ENCODE peak calls at places on chromosomes 1 and 21, in six cellular contexts. B is LNCaP clone FGC; C is IMR-90; V is CD8-positive, alpha-beta T cell; T is GM12865; A is GM12864. H is an unnamed sample.

GRCh38 chr1:153957744-153958110 is 685 bp downstream of the CRTC2 start:
- DNase-seq in C (no peak), B (no peak), T (peak), A (no peak), V (no peak), H (no peak)

GRCh38 chr1:32724678-32725594 is 22.4 kb upstream of the SYNC start:
- DNase-seq in V (no peak), A (no peak), B (no peak), T (peak), C (peak), H (no peak)

GRCh38 chr1:226424228-226425003 is 16.5 kb upstream of the PARP1 start:
- DNase-seq in C (peak), T (peak), A (no peak), V (no peak), B (no peak), H (no peak)

GRCh38 chr1:15876357-15876756 is 28.9 kb downstream of the SPEN start:
- DNase-seq in B (no peak), V (no peak), C (no peak), T (no peak), A (no peak), H (no peak)

GRCh38 chr1:59814180-59814900 is 409 bp upstream of the HOOK1 start:
- DNase-seq in V (peak), A (peak), T (peak), C (no peak), B (peak), H (peak)

GRCh38 chr21:26806734-26807372 is 38.4 kb downstream of the ADAMTS1 start:
- DNase-seq in V (no peak), C (peak), A (no peak), T (no peak), B (no peak), H (no peak)

GRCh38 chr1:2231667-2232254 is 3.6 kb downstream of the SKI start:
- DNase-seq in B (no peak), C (peak), A (no peak), V (peak), T (no peak), H (peak)

GRCh38 chr1:164562947-164563346 is 4.0 kb downstream of the PBX1 start:
- DNase-seq in B (no peak), V (no peak), A (no peak), C (no peak), T (no peak), H (no peak)

GRCh38 chr1:221772107-221772506 is 30.2 kb upstream of the DUSP10 start:
- DNase-seq in T (no peak), A (no peak), V (no peak), B (no peak), C (peak), H (no peak)

GRCh38 chr1:9653195-9653782 is 1.8 kb downstream of the PIK3CD start:
- DNase-seq in T (peak), B (no peak), A (no peak), V (no peak), C (no peak), H (no peak)

GRCh38 chr1:90391116-90391515 is 326.0 kb downstream of the BARHL2 start:
- DNase-seq in T (no peak), B (no peak), C (peak), V (no peak), A (no peak), H (no peak)

GRCh38 chr1:205199090-205199930 is 12.2 kb downstream of the DSTYK start:
- DNase-seq in A (no peak), V (no peak), B (no peak), T (peak), C (peak), H (no peak)

GRCh38 chr1:181119076-181119989 is 30.8 kb downstream of the IER5 start:
- DNase-seq in B (no peak), A (no peak), C (no peak), T (no peak), V (no peak), H (no peak)

GRCh38 chr1:56578963-56579875 is at the start of gene PLPP3:
- DNase-seq in A (no peak), B (peak), C (peak), T (peak), V (no peak), H (peak)

GRCh38 chr21:33541105-33541711 is 709 bp downstream of the GART start:
- DNase-seq in A (no peak), C (peak), V (no peak), T (peak), B (no peak), H (no peak)

GRCh38 chr1:160083968-160084770 is 2.8 kb downstream of the KCNJ9 start:
- DNase-seq in C (no peak), T (peak), V (peak), B (peak), A (no peak), H (peak)

GRCh38 chr1:59266927-59267293 is 30.0 kb upstream of the FGGY start:
- DNase-seq in V (no peak), C (no peak), A (no peak), T (no peak), B (no peak), H (no peak)

GRCh38 chr1:151535326-151536271 is 4.5 kb upstream of the TUFT1 start:
- DNase-seq in C (peak), A (no peak), T (no peak), B (no peak), V (no peak), H (no peak)

GRCh38 chr1:37999434-38000232 is 5.7 kb downstream of the FHL3 start:
- DNase-seq in A (no peak), V (no peak), C (peak), B (no peak), T (no peak), H (peak)

GRCh38 chr1:19517017-19517416 is 31.7 kb upstream of the CAPZB start:
- DNase-seq in B (no peak), C (no peak), V (no peak), A (no peak), T (no peak), H (no peak)

GRCh38 chr1:32813941-32814739 is 3.0 kb downstream of the YARS1 start:
- DNase-seq in V (no peak), A (no peak), B (no peak), C (peak), T (no peak), H (no peak)

GRCh38 chr1:1597275-1597930 is 2.5 kb downstream of the FNDC10 start:
- DNase-seq in V (no peak), C (no peak), T (peak), B (no peak), A (no peak), H (no peak)

GRCh38 chr1:225962440-225962975 is 21.5 kb upstream of the LEFTY2 start:
- DNase-seq in V (peak), C (no peak), T (peak), B (no peak), A (no peak), H (peak)

GRCh38 chr1:5254131-5254725 is 599.8 kb downstream of the AJAP1 start:
- DNase-seq in T (no peak), C (no peak), V (no peak), B (no peak), A (no peak), H (no peak)

GRCh38 chr1:101175886-101176285 is 60.9 kb upstream of the S1PR1 start:
- DNase-seq in B (no peak), V (no peak), A (no peak), C (no peak), T (no peak), H (no peak)

GRCh38 chr1:48674641-48675040 is 102.0 kb downstream of the BEND5 start:
- DNase-seq in V (no peak), T (no peak), A (no peak), C (peak), B (no peak), H (no peak)

GRCh38 chr21:17848228-17848627 is 29.1 kb upstream of the C21orf91 start:
- DNase-seq in A (peak), V (no peak), C (peak), B (no peak), T (peak), H (no peak)

GRCh38 chr1:109040627-109041613 is 982 bp downstream of the WDR47 start:
- DNase-seq in T (peak), V (peak), A (no peak), C (no peak), B (no peak), H (no peak)

GRCh38 chr21:44455524-44456206 is 355 bp downstream of the LRRC3 start:
- DNase-seq in B (no peak), T (peak), C (no peak), A (no peak), V (no peak), H (peak)

GRCh38 chr1:245404952-245405351 is 250.2 kb downstream of the KIF26B start:
- DNase-seq in A (no peak), T (no peak), V (no peak), C (no peak), B (no peak), H (no peak)

GRCh38 chr1:9629445-9630201 is 21.9 kb upstream of the PIK3CD start:
- DNase-seq in C (no peak), T (peak), B (no peak), A (no peak), V (peak), H (no peak)

GRCh38 chr1:80566123-80566522 is 1234.6 kb upstream of the ADGRL2 start:
- DNase-seq in V (no peak), C (no peak), A (no peak), T (no peak), B (no peak), H (no peak)

DNA sequence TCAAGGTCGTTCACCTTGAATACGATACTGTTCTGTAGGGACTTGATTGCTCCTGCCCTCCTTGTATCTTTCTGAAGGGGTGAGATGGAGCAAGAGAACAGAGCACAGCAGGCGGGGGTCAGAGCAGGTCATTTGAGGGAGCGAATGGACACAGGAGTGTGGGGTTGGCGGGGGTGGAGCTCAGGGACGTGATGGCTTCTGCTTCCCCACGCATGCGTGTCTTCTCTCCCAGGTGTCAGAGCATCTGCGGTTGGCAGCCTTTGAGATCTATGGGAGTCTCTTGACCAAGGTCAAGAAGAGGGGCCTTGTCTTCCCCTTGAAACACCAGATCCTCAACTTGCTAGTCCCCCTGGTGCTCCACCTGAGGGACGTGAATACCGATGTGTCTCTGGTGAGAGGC is 63.9 kb downstream of the INAVA start:
- DNase-seq in B (no peak), A (no peak), C (no peak), V (no peak), T (no peak), H (no peak)
- TF ChIP-seq CTCF in B (no peak), A (no peak), C (no peak), V (no peak), T (no peak), H (no peak)

DNA sequence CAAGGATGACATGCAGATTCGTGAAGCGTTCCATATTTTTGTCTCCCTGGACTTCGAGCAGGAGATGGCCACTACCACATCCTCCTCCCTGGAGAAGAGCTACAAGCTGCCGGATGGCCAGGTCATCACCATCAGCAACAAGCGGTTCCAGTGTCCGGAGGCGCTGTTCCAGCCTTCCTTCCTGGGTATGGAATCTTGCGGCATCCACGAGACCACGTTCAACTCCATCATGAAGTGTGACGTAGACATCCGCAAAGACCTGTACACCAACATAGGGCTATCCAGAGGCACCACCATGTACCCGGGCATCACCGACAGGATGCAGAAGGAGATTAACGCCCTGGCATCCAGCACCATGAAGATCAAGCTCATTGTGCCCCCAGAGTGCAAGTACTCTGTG is 3.3 kb downstream of the TMEM222 start:
- DNase-seq in C (no peak), A (no peak), B (no peak), T (no peak), V (no peak), H (no peak)
- H3K4me3 ChIP-seq in C (no peak), A (no peak), B (no peak), T (no peak), V (no peak), H (no peak)

DNA sequence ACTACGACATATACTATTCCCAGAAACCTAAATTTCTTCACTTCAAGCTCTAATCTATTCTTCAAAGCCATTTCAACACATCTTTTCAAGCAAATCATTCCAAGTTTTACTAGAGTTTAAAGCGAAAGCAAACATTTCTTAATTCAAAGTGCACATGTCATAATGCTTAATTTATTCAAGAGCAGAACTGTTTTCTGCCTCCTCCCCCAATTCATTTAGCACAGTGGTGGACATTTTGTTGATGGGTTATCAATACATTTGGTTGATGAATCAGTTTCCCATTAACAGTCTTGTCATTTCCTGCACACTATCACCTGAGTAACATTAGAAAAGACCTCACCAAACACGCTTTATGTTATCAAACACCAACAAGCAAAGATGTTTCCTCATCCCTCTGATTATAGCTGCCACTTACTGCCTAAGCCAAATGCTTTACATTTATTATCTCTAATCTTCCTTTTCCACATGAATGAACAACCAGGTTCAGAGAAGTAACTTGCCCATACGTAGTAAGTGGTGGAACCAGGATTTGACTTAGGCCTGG is 2.0 kb downstream of the SRSF4 start:
- DNase-seq in C (no peak), B (no peak), T (no peak), V (no peak), A (no peak), H (no peak)
- TF ChIP-seq CTCF in C (no peak), B (no peak), T (no peak), V (no peak), A (no peak), H (no peak)

GRCh38 chr1:27570383-27570755 is 33.6 kb downstream of the AHDC1 start:
- DNase-seq in V (no peak), C (no peak), B (no peak), A (no peak), T (no peak), H (no peak)

GRCh38 chr1:27572679-27573426 is 31.1 kb downstream of the AHDC1 start:
- DNase-seq in B (no peak), V (no peak), A (no peak), C (no peak), T (no peak), H (peak)

GRCh38 chr1:27570823-27571222 is 33.1 kb downstream of the AHDC1 start:
- DNase-seq in C (no peak), T (no peak), B (no peak), V (no peak), A (no peak), H (no peak)

GRCh38 chr1:27571439-27572018 is 32.4 kb downstream of the AHDC1 start:
- DNase-seq in V (no peak), B (no peak), C (no peak), T (no peak), A (no peak), H (peak)

DNA sequence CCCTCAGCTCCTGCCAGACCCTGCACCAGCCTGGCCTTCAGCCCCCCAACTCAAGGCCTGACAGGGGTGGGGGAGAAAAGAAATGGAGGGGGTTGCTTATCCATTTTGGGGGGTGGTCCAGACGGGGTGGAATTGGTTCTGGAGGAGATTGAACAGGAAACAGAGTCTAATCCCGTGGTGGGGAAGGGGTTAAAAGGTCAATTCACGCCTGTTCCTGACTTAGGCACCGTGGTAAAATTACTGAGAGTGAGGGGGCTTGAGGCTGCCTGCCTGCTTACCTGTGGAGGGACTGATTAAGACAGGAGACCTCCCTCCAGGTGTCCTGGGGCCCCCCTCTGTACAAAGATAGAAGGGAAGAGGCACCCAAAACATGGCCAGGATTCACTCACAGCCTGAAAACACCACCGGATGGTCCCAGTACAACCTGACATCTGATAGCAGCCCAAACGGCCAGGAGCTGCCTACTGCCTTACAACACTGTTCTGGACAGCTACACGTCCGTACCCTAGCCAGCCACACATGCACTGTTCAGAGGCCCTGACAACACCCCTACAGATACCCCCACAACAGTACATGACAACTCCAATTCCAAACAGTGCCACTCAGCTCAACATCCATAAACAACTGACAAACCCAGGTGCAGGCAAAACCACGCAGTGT is 31.8 kb downstream of the AHDC1 start:
- DNase-seq in C (no peak), V (no peak), A (no peak), B (no peak), T (no peak), H (no peak)
- H3K4me3 ChIP-seq in C (no peak), V (no peak), A (no peak), B (no peak), T (no peak), H (no peak)

GRCh38 chr1:224734261-224734935 is 118.3 kb downstream of the CNIH3 start:
- DNase-seq in T (no peak), C (no peak), V (no peak), A (no peak), B (no peak), H (no peak)
- TF ChIP-seq CTCF in T (no peak), C (no peak), V (no peak), A (peak), B (no peak), H (no peak)

GRCh38 chr1:235072096-235072495 is 56.5 kb downstream of the TOMM20 start:
- DNase-seq in V (no peak), B (no peak), A (no peak), T (no peak), C (no peak), H (no peak)

GRCh38 chr1:235075121-235075954 is 53.3 kb downstream of the TOMM20 start:
- DNase-seq in T (peak), C (peak), V (no peak), B (no peak), A (peak), H (peak)

GRCh38 chr1:235074335-235075120 is 54.1 kb downstream of the TOMM20 start:
- DNase-seq in A (no peak), V (no peak), C (peak), T (peak), B (no peak), H (peak)

GRCh38 chr1:235073968-235074334 is 54.7 kb downstream of the TOMM20 start:
- DNase-seq in C (no peak), V (no peak), T (peak), B (peak), A (no peak), H (no peak)

GRCh38 chr1:235073331-235073967 is 55.2 kb downstream of the TOMM20 start:
- DNase-seq in A (no peak), B (peak), T (no peak), V (no peak), C (no peak), H (peak)
- H3K4me3 ChIP-seq in A (no peak), B (no peak), T (no peak), V (no peak), C (no peak), H (no peak)

DNA sequence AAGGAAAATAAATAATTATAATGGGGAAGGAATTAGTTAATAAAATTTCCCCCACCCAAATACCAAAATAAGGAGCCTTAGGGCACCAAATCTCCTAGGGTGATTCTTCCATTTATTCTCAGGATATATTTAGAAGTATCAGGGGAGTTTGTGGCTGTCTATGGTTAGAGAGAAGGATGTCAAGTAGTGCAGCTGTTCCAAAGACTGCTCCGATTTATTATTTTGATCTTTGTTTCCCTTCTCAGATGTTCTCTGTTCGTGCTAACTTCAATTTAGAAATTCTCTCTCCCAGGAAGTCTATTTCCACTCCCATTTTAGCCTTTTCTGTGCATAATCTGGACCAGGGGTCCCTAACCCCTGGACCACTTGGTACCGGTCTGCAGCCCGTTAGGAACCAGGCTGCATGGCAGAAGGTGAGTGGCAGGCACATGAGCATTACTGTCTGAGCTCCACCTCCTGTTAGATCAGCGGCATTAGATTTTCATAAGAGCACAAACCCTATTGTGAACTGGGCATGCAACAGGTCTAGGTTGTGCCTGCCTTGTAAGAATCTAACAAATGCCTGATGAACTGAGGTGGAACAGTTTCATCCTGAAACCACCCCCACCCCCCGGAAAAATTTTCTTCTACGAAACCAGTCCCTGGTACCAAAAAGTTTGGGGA is 9.3 kb upstream of the MAST2 start:
- DNase-seq in A (no peak), V (no peak), B (no peak), T (peak), C (no peak), H (no peak)
- TF ChIP-seq CTCF in A (peak), V (no peak), B (no peak), T (peak), C (no peak), H (no peak)

DNA sequence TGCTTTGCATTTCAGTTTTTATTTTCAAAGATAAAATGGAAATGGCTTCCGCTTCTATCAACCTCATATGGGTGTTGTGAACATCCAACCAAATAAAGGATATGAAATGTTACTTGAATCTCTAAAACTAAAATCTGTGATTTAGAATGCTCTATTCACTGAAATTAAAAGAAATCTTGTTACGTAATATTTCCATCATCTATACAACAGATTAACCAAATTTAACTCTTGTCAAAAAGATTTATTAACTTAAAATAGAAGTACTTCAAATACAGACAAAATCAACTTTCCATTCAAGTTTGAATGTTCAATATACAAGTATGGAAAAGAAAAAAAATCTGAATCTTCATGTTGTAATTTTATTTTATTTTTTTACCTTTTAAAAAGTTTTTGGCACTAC is 18.7 kb downstream of the PRPF38A start:
- DNase-seq in B (no peak), A (no peak), T (no peak), V (no peak), C (no peak), H (no peak)
- H3K4me3 ChIP-seq in B (no peak), A (no peak), T (no peak), V (no peak), C (no peak), H (no peak)